ENCODE peak calls at places on chromosomes 1 and 21, in eight cellular contexts. I, M, O, L, Q, F, H and U are unnamed samples.

GRCh38 chr1:162292422-162292849 is 84.2 kb downstream of the SPATA46 start:
- DNase-seq in I (no peak), M (no peak), O (no peak), L (no peak), Q (no peak), F (no peak), H (no peak), U (no peak)

GRCh38 chr1:116474921-116475849 is 95.6 kb downstream of the CD58 start:
- DNase-seq in I (peak; percentile 78), M (no peak), O (no peak), L (peak; percentile 75), Q (no peak), F (no peak), H (no peak), U (no peak)

GRCh38 chr1:20188455-20188817 is 2.1 kb upstream of the PLA2G2C start:
- DNase-seq in I (no peak), M (no peak), O (no peak), L (no peak), Q (no peak), F (no peak), H (no peak), U (no peak)

GRCh38 chr1:26181586-26182371 is 4.5 kb downstream of the CNKSR1 start:
- DNase-seq in I (no peak), M (no peak), O (no peak), L (no peak), Q (no peak), F (no peak), H (no peak), U (no peak)

GRCh38 chr1:169106095-169106920 is at the start of gene ATP1B1:
- DNase-seq in I (peak; percentile 94), M (peak; percentile 63), O (peak; percentile 93), L (peak; percentile 91), Q (peak; percentile 87), F (peak; percentile 85), H (peak; percentile 93), U (peak; percentile 88)

GRCh38 chr1:153697191-153697872 is 18.8 kb downstream of the NPR1 start:
- DNase-seq in I (no peak), M (peak; percentile 23), O (no peak), L (no peak), Q (no peak), F (peak; percentile 90), H (no peak), U (no peak)

GRCh38 chr1:25517476-25518394 is 25.7 kb upstream of the LDLRAP1 start:
- DNase-seq in I (no peak), M (no peak), O (no peak), L (no peak), Q (no peak), F (no peak), H (no peak), U (no peak)

GRCh38 chr1:201345081-201345355 is 32.5 kb downstream of the TNNT2 start:
- DNase-seq in I (no peak), M (no peak), O (no peak), L (no peak), Q (no peak), F (no peak), H (no peak), U (no peak)

GRCh38 chr1:201561604-201562003 is 22.7 kb downstream of the NAV1 start:
- DNase-seq in I (no peak), M (no peak), O (no peak), L (no peak), Q (peak; percentile 63), F (no peak), H (no peak), U (no peak)

DNA sequence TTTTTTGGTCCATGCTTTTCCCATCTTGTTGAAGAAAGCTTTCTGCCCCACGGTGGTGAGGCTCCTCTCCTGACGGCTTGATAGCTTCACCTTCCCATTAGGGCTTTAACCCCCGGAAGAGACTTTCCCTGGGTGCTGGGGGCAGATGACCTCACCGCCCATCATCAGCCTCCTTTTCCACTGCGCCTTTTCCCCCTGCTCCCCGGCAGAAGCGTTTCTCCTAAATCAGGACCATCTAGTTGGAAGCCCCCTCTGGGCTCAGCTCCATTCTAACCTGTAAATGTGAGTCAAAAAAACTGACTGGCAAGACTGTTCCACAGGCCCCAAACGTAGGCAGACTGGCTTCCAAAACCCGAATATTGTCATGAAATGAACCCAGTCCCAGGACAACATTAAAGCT is 6.7 kb downstream of the POFUT2 start:
- DNase-seq in I (no peak), M (no peak), O (no peak), L (no peak), Q (no peak), F (no peak), H (peak; percentile 18), U (peak; percentile 17)
- TF ChIP-seq CTCF in I (no peak), M (no peak), O (no peak), L (no peak), Q (no peak), F (no peak), H (no peak), U (no peak)

GRCh38 chr21:31938330-31939301 is 65.8 kb downstream of the HUNK start:
- DNase-seq in I (no peak), M (no peak), O (no peak), L (no peak), Q (no peak), F (no peak), H (no peak), U (no peak)
- H3K4me1 ChIP-seq in I (no peaks in the 10 kb centered on the region), M (no peaks in the 10 kb centered on the region), O (no peaks in the 10 kb centered on the region), L (peaks cover 3% of the 10 kb centered on the region), Q (no peaks in the 10 kb centered on the region), F (no peaks in the 10 kb centered on the region), H (no peaks in the 10 kb centered on the region), U (no peaks in the 10 kb centered on the region)

GRCh38 chr1:109193653-109194590 is 19.8 kb upstream of the SARS1 start:
- DNase-seq in I (peak; percentile 64), M (no peak), O (peak; percentile 20), L (peak; percentile 74), Q (no peak), F (no peak), H (peak; percentile 55), U (no peak)
- TF ChIP-seq CTCF in I (peak; percentile 50), M (peak; percentile 84), O (peak; percentile 61), L (peak; percentile 56), Q (peak; percentile 34), F (no peak), H (peak; percentile 70), U (no peak)

DNA sequence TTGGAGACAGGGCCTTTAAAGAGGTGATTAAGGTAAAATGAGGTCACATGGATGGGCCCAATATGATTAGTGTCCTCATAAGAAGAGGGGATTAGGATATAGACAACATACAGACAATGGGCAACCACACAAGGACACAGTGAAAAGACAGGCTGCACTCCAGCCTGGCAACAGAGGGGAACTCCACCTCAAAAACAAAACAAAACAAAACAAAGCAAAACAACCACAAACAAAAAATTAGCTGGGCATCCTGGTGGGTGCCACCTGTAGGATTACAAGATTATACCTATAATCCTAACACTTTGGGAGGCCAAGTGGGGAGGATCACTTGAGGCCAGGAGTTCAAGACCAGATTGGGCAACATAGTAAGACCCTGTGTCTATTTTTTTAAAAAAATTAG is 4.8 kb upstream of the MDM4 start:
- DNase-seq in I (no peak), M (no peak), O (no peak), L (no peak), Q (no peak), F (no peak), H (no peak), U (no peak)
- H3K4me1 ChIP-seq in I (peaks cover 12% of the 10 kb centered on the region), M (no peaks in the 10 kb centered on the region), O (peaks cover 13% of the 10 kb centered on the region), L (peaks cover 12% of the 10 kb centered on the region), Q (peaks cover 15% of the 10 kb centered on the region), F (no peaks in the 10 kb centered on the region), H (peaks cover 11% of the 10 kb centered on the region), U (no peaks in the 10 kb centered on the region)

GRCh38 chr1:42780176-42780575 is 4.6 kb upstream of the TMEM269 start:
- DNase-seq in I (no peak), M (no peak), O (no peak), L (no peak), Q (no peak), F (no peak), H (no peak), U (no peak)

GRCh38 chr1:42774928-42775549 is 8.0 kb downstream of the C1orf50 start:
- DNase-seq in I (no peak), M (no peak), O (no peak), L (no peak), Q (no peak), F (no peak), H (no peak), U (no peak)

GRCh38 chr1:42779725-42780124 is 5.1 kb upstream of the TMEM269 start:
- DNase-seq in I (no peak), M (no peak), O (peak; percentile 41), L (no peak), Q (no peak), F (no peak), H (no peak), U (no peak)

GRCh38 chr1:42776499-42776898 is 8.3 kb upstream of the TMEM269 start:
- DNase-seq in I (no peak), M (no peak), O (no peak), L (no peak), Q (no peak), F (no peak), H (no peak), U (no peak)

GRCh38 chr1:42777860-42778259 is 6.9 kb upstream of the TMEM269 start:
- DNase-seq in I (no peak), M (no peak), O (peak; percentile 24), L (peak; percentile 49), Q (no peak), F (no peak), H (no peak), U (no peak)
- TF ChIP-seq CTCF in I (peak; percentile 31), M (peak; percentile 53), O (peak; percentile 67), L (no peak), Q (peak; percentile 52), F (peak; percentile 24), H (peak; percentile 58), U (peak; percentile 41)

DNA sequence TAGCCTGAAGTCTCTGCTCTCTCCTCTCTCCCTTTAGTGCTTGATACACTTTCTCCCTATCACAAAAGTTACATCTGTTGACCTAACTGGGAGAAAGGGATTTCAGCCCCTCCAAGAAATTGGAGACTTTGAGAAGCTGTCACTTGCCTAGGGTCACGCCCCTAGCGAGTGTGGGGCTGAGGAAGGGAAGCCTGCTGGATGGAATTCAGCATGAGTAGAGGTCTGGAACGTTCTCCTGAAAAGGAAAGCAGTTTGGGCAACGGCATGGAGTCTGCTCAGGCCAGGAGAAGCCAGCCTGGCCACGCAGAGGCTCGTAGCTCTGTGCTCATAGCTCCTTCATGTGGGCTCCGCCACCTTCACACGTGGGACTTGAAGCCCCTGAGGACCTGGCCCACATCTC is 22.4 kb downstream of the COL16A1 start:
- DNase-seq in I (no peak), M (no peak), O (no peak), L (no peak), Q (no peak), F (no peak), H (no peak), U (no peak)
- H3K4me1 ChIP-seq in I (no peaks in the 10 kb centered on the region), M (no peaks in the 10 kb centered on the region), O (no peaks in the 10 kb centered on the region), L (no peaks in the 10 kb centered on the region), Q (no peaks in the 10 kb centered on the region), F (no peaks in the 10 kb centered on the region), H (no peaks in the 10 kb centered on the region), U (no peaks in the 10 kb centered on the region)